ENCODE peak calls at places on chromosome 10, in six cellular contexts. T is SK-N-SH, U is GM12878, A is H1, F is K562, R is HepG2. I is an unnamed sample.
A peak's percentile ranks its signal among the peaks of the same experiment; 100 is the strongest.

GRCh38 chr10:72336259-72337038 is 18.3 kb downstream of the DNAJB12 start:
- DNase-seq in T (no peak), U (no peak), A (no peak), R (no peak), F (no peak), I (no peak)

GRCh38 chr10:79244841-79245504 is 102.3 kb upstream of the PPIF start:
- DNase-seq in A (no peak), R (no peak), F (no peak), T (no peak), U (peak; percentile 82), I (no peak)

GRCh38 chr10:91117496-91117895 is 103.0 kb upstream of the PCGF5 start:
- DNase-seq in A (no peak), U (no peak), R (no peak), F (no peak), T (no peak), I (no peak)

GRCh38 chr10:63057509-63057908 is 75.6 kb upstream of the NRBF2 start:
- DNase-seq in A (no peak), U (no peak), T (no peak), F (no peak), R (no peak), I (no peak)

GRCh38 chr10:1461016-1461415 is 276.3 kb downstream of the ADARB2 start:
- DNase-seq in R (no peak), U (no peak), A (no peak), F (no peak), T (no peak), I (no peak)

GRCh38 chr10:83765711-83766110 is 373.6 kb upstream of the GHITM start:
- DNase-seq in U (no peak), A (no peak), R (no peak), F (no peak), T (no peak), I (no peak)

GRCh38 chr10:115861455-115861854 is 411.6 kb downstream of the GFRA1 start:
- DNase-seq in F (no peak), A (no peak), R (no peak), U (no peak), T (no peak), I (no peak)

GRCh38 chr10:72502581-72502980 is 123.3 kb downstream of the MICU1 start:
- DNase-seq in U (no peak), R (no peak), F (no peak), T (no peak), A (no peak), I (no peak)

GRCh38 chr10:44339218-44339617 is 45.7 kb downstream of the CXCL12 start:
- DNase-seq in T (no peak), F (no peak), A (no peak), U (no peak), R (no peak), I (no peak)

GRCh38 chr10:60266513-60266912 is 123.2 kb downstream of the ANK3 start:
- DNase-seq in U (no peak), F (no peak), T (no peak), A (no peak), R (no peak), I (no peak)

GRCh38 chr10:89120931-89121907 is 85.9 kb downstream of the CH25H start:
- DNase-seq in A (no peak), F (no peak), R (no peak), U (no peak), T (no peak), I (no peak)

GRCh38 chr10:80412521-80412920 is 4.2 kb downstream of the PRXL2A start:
- DNase-seq in R (no peak), F (no peak), A (no peak), T (no peak), U (no peak), I (no peak)

GRCh38 chr10:26588611-26589010 is 108.9 kb upstream of the PDSS1 start:
- DNase-seq in R (no peak), T (no peak), U (no peak), F (no peak), A (no peak), I (no peak)

GRCh38 chr10:125824736-125825135 is 1.4 kb downstream of the BCCIP start:
- DNase-seq in F (no peak), A (no peak), R (no peak), U (no peak), T (no peak), I (no peak)

GRCh38 chr10:14574291-14574690 is 200.4 kb downstream of the FAM107B start:
- DNase-seq in U (no peak), F (no peak), T (peak; percentile 41), R (no peak), A (no peak), I (no peak)

GRCh38 chr10:42896735-42897134 is 114.1 kb downstream of the BMS1 start:
- DNase-seq in U (no peak), T (no peak), R (no peak), F (no peak), A (no peak), I (no peak)

GRCh38 chr10:42753507-42754154 is 29.0 kb upstream of the BMS1 start:
- DNase-seq in F (no peak), U (no peak), T (peak; percentile 58), A (no peak), R (no peak), I (no peak)

GRCh38 chr10:21473135-21473534 is 52.3 kb downstream of the SKIDA1 start:
- DNase-seq in F (no peak), T (no peak), U (no peak), A (no peak), R (no peak), I (no peak)

GRCh38 chr10:79410315-79411094 is 34.9 kb downstream of the ZCCHC24 start:
- DNase-seq in T (no peak), U (no peak), R (no peak), A (no peak), F (no peak), I (no peak)

GRCh38 chr10:108203905-108204527 is 1039.5 kb upstream of the SORCS1 start:
- DNase-seq in A (no peak), T (no peak), R (no peak), U (no peak), F (no peak), I (no peak)

GRCh38 chr10:133133471-133134231 is 26.4 kb upstream of the KNDC1 start:
- DNase-seq in F (no peak), U (no peak), A (no peak), R (no peak), T (peak; percentile 33), I (no peak)

DNA sequence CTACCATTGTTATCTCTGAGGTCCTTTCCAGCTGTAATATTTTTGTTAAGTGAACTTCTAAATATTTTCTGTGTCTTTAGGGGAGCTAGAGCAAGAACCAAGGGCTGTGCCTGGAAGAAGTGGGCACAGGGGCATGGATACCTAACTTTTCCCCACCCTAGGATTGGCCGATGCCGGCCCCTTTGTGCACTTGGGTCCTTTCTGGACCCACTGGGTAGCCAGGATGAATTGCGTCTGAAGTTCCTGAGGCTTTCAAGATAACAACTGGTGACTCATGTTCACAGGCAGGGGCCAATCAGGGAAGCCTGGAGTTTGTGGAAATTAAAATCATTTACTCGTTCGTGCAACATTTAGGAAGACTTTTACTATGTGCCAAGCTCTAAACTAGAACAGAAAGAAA is 758 bp downstream of the DPCD start:
- DNase-seq in F (peak; percentile 70), T (no peak), R (peak; percentile 40), A (no peak), U (no peak), I (peak; percentile 6)
- TF ChIP-seq YY1 in F (no peak), T (no peak), R (no peak), A (no peak), U (no peak), I (no peak)

GRCh38 chr10:24518981-24519597 is 204.6 kb downstream of the ARHGAP21 start:
- DNase-seq in A (no peak), R (peak; percentile 53), T (peak; percentile 76), U (no peak), F (peak; percentile 58), I (peak; percentile 23)
- TF ChIP-seq JUND in A (no peak), R (no peak), T (no peak), U (no peak), F (no peak), I (no peak)

GRCh38 chr10:128191847-128192246 is 65.6 kb upstream of the MKI67 start:
- DNase-seq in T (no peak), A (no peak), R (no peak), U (no peak), F (no peak), I (no peak)

GRCh38 chr10:128187788-128188185 is 61.6 kb upstream of the MKI67 start:
- DNase-seq in T (no peak), U (no peak), R (no peak), F (no peak), A (no peak), I (no peak)

GRCh38 chr10:128185627-128186026 is 59.4 kb upstream of the MKI67 start:
- DNase-seq in T (no peak), R (no peak), F (no peak), U (no peak), A (no peak), I (no peak)

GRCh38 chr10:128189176-128189575 is 63.0 kb upstream of the MKI67 start:
- DNase-seq in U (no peak), R (no peak), T (no peak), F (no peak), A (no peak), I (no peak)

GRCh38 chr10:128186959-128187787 is 61.0 kb upstream of the MKI67 start:
- DNase-seq in R (no peak), U (no peak), A (no peak), F (no peak), T (peak; percentile 78), I (no peak)
- TF ChIP-seq YY1 in R (no peak), U (no peak), A (no peak), F (no peak), T (no peak), I (no peak)

GRCh38 chr10:114541081-114541833 is 116.8 kb downstream of the ABLIM1 start:
- DNase-seq in U (no peak), R (no peak), T (no peak), A (no peak), F (no peak), I (no peak)

GRCh38 chr10:114537791-114538543 is 120.1 kb downstream of the ABLIM1 start:
- DNase-seq in T (no peak), F (no peak), U (no peak), R (no peak), A (no peak), I (no peak)

GRCh38 chr10:114538544-114538906 is 119.5 kb downstream of the ABLIM1 start:
- DNase-seq in R (no peak), A (no peak), T (no peak), F (no peak), U (no peak), I (no peak)

GRCh38 chr10:114540191-114540590 is 117.9 kb downstream of the ABLIM1 start:
- DNase-seq in U (no peak), T (no peak), R (no peak), A (no peak), F (no peak), I (no peak)

DNA sequence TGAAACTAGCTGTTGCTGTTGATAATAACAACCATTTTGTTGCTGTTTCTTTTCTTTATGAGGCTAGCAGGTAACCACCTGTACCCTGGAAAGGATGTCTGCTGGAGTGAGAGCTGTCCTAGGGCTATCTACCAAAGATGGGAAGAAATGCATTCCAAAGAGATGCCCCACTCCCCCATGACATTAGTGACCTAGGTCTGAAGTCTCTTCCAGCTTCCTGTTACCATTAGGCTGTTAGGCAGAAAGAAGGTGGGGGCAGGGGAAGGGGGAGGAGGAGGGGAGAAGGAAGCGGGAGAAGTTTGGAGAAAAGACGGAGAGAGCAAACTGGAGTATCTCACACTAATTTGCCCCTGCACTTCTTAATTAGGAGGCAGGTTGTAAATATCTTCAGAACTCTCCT is 118.5 kb downstream of the ABLIM1 start:
- DNase-seq in T (no peak), A (no peak), F (no peak), R (no peak), U (no peak), I (no peak)
- TF ChIP-seq JUND in T (no peak), A (no peak), F (no peak), R (no peak), U (no peak), I (no peak)

I was measured in HCT116.